ENCODE peak calls at places on chromosome 6, in four cellular contexts. A is nephron progenitor cell, L is AG09319, G is WERI-Rb-1. N is an unnamed sample.

GRCh38 chr6:114534813-114535212 is 192.0 kb upstream of the HS3ST5 start:
- DNase-seq in A (no peak), G (no peak), L (no peak), N (no peak)

GRCh38 chr6:13971303-13971702 is 46.6 kb downstream of the RNF182 start:
- DNase-seq in A (no peak), L (no peak), G (no peak), N (no peak)

GRCh38 chr6:36780517-36781210 is 58.6 kb downstream of the CPNE5 start:
- DNase-seq in A (no peak), G (no peak), L (no peak), N (no peak)

GRCh38 chr6:11163932-11164331 is 52.4 kb upstream of the ERVFRD-1 start:
- DNase-seq in A (no peak), L (no peak), G (no peak), N (no peak)

GRCh38 chr6:134379086-134379485 is 61.2 kb upstream of the SGK1 start:
- DNase-seq in G (no peak), L (no peak), A (no peak), N (no peak)

GRCh38 chr6:152948150-152948768 is 34.6 kb downstream of the FBXO5 start:
- DNase-seq in G (no peak), A (no peak), L (no peak), N (no peak)

GRCh38 chr6:166300357-166300987 is 7.7 kb downstream of the PRR18 start:
- DNase-seq in L (no peak), A (no peak), G (no peak), N (no peak)

GRCh38 chr6:107414246-107414645 is 45.1 kb downstream of the PDSS2 start:
- DNase-seq in L (no peak), A (no peak), G (no peak), N (no peak)

GRCh38 chr6:169990095-169991030 is 238.9 kb downstream of the ERMARD start:
- DNase-seq in A (no peak), G (no peak), L (no peak), N (peak)

GRCh38 chr6:84860493-84860892 is 96.1 kb upstream of the TBX18 start:
- DNase-seq in L (no peak), G (no peak), A (no peak), N (no peak)

GRCh38 chr6:121354764-121355163 is 20.5 kb upstream of the TBC1D32 start:
- DNase-seq in L (no peak), A (no peak), G (peak), N (no peak)

GRCh38 chr6:121351911-121352310 is 17.6 kb upstream of the TBC1D32 start:
- DNase-seq in A (no peak), L (no peak), G (no peak), N (no peak)

DNA sequence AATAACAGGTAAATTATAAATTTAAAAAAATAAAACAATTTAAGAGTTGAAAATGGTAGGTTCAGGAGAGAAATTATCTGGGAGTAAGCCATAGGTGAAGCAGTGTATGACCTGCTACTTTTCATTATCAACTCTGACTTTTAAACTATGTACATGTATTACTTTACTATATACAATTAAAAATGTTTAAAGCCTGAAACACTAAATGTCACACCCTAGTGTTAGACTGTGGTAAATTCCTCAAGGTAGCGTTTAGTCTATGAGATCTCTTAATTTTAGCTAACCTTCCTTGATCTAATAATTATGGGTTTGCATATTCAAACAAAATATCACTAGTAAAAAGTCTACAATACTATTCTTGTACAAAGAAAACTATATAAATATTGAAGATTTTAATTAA is 22.3 kb upstream of the TBC1D32 start:
- DNase-seq in L (no peak), A (no peak), G (no peak), N (no peak)
- TF ChIP-seq CTCF in L (no peak), A (no peak), G (no peak), N (no peak)

GRCh38 chr6:104632565-104632964 is 227.2 kb downstream of the HACE1 start:
- DNase-seq in A (no peak), G (no peak), L (no peak), N (no peak)
- TF ChIP-seq CTCF in A (no peak), G (no peak), L (no peak), N (no peak)

DNA sequence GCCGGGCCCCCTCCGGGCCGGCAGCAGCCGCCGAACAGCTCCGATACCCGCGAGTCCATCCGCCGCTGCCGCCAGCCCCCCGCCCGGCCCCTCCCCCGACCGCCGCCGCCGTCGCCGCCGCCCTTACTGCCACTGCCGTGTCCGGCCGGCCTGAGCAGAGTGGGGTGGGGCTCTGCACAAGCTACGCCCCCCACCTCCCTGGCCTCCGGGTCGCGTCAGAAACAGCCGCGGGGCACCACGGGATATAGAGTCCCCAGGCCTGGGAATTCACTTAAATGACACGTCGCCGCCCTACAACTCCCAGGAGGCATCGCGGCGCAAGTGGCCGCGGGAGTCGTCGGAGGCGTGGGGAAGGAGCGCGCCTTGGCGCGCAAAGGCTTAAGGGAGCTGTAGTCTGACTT is at the start of gene GTPBP2:
- DNase-seq in L (peak), A (peak), G (peak), N (peak)
- TF ChIP-seq CTCF in L (no peak), A (no peak), G (no peak), N (no peak)

GRCh38 chr6:3222506-3223038 is 4.9 kb downstream of the TUBB2B start:
- DNase-seq in G (no peak), A (no peak), L (no peak), N (no peak)
- TF ChIP-seq CTCF in G (no peak), A (no peak), L (no peak), N (no peak)

DNA sequence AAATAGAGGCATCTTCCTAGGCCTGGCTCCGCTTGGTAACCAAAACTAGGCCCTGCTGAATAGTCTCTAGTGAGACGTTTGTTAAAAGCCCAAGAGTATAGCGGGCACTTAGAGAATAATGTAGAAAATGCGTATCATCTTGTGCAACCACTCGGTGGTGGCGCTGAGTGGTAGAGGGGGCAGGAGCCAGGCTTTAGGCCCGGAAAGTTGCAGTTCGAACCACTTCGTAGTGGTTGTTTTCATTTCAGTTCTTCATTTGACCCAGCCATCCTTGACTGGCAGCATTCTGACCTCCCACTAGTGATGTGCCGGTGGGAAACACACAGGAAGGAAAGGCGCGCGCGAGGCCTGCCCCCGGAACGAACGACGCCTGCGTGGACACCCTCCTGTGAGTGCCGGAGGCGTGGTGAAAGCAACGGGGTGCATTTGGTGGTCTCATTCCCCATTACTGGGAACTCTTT is 18.0 kb downstream of the GPX5 start:
- DNase-seq in G (no peak), A (peak), L (no peak), N (peak)
- TF ChIP-seq CTCF in G (no peak), A (no peak), L (no peak), N (no peak)

DNA sequence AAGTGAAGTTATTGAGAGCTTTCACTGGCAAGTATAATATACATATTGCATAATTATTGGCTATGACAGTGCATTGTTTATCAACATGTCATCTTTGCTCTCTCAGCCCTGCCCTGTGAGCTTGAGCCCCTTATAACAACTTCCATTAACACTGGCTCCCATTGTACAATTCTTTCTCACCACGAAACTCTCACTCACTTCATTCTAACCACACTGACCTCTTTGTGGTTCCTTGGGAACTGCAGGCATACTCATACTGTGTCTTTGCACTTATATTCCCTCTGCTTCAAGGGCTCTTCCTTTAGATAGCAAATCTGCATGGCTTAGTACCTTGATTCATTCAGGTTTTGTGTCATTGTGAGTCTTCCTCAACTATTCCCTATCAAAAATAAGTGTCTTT is 411.8 kb downstream of the CDKAL1 start:
- DNase-seq in L (no peak), G (no peak), A (no peak), N (no peak)
- TF ChIP-seq CTCF in L (peak), G (peak), A (no peak), N (no peak)

DNA sequence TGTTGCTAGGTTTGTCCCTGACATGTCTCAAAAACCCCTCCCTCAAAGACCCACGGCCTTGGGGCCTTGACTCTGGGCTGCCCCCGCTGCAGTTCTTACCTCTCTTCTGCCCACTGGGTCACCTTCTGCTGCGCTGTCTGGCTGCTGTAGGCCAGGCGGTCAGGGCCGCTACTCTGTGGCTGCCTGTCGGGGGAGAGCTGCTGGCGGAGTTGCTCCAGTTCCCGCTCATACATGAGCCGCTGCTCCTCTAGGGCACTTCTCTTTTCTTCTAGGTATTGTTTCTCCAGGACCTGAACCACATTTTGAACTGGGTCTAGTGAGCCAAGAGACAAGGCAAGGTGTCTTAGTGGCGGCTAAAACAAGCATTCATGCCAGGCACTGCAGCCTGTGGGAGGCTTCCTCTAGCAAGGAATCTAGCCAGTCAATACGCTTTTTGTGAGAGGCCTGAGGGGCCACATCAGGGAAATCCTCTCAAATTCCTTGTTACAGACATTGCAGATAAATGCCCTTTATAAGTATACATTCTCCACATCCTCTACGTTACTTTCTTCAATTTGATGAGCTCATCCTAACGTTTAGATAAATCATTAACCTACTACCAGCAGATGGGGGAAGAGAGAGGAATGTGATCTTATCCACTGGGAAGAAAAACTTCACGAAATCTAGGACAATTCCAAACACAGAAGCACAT is 110.3 kb upstream of the NUP153 start:
- DNase-seq in A (no peak), L (no peak), G (peak), N (peak)
- TF ChIP-seq CTCF in A (no peak), L (peak), G (no peak), N (no peak)

GRCh38 chr6:150070236-150070860 is 1.4 kb upstream of the ULBP3 start:
- DNase-seq in A (no peak), G (no peak), L (no peak), N (no peak)

GRCh38 chr6:150068173-150068785 is 642 bp downstream of the ULBP3 start:
- DNase-seq in G (no peak), A (no peak), L (no peak), N (no peak)

GRCh38 chr6:150072201-150072600 is 3.3 kb upstream of the ULBP3 start:
- DNase-seq in G (no peak), L (no peak), A (no peak), N (no peak)

GRCh38 chr6:150069707-150070106 is 786 bp upstream of the ULBP3 start:
- DNase-seq in L (no peak), A (peak), G (peak), N (peak)

DNA sequence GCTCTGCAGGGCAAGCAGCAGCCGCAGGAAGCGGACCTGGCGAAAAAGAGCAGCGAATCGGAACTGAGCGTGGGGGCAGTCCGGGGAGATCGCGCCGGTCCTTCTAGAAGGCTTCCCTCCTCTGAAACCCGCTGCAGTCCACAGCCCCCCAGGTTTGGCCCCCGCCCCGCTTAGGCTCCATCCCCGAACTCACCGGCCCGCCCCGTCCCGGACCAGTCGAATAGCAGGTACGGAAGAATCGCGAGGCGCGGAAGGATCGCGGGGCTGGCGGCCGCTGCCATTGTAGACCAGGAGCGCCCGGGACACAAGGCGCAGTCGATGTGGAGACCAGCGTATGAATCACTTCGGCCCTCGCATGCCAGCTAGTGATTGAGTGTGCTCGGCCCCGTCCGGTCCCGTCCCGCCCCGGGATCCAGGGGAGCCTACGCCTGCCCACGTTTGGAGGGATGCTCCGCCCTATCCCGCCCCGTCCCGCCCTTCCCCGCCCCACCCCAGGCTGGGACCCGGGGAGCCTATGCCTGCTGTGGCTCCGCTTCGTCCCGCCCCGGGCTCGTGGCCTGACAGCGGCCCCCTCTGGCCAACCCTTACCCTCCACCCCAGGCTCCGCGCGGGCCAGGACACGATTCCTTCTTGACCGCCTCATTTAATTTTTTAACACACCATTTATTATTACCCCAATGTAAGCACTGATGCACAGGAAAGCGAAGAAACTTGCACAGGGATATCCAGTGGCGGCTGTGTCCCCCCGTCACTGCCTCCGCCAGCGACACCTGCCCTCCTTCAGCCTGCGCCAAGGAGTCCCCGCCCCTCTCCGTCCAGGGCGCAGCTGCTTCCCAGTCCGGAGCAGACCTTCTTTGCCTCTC is at the start of gene ULBP3:
- DNase-seq in G (peak), A (peak), L (peak), N (peak)
- TF ChIP-seq CTCF in G (peak), A (peak), L (peak), N (peak)

GRCh38 chr6:138692978-138693909 is 80.3 kb upstream of the CCDC28A start:
- DNase-seq in G (peak), A (peak), L (no peak), N (peak)
- TF ChIP-seq CTCF in G (no peak), A (no peak), L (no peak), N (no peak)

GRCh38 chr6:155832596-155832995 is 377.0 kb upstream of the NOX3 start:
- DNase-seq in L (no peak), A (no peak), G (no peak), N (no peak)

GRCh38 chr6:155829646-155830045 is 374.0 kb upstream of the NOX3 start:
- DNase-seq in G (no peak), L (no peak), A (no peak), N (no peak)

DNA sequence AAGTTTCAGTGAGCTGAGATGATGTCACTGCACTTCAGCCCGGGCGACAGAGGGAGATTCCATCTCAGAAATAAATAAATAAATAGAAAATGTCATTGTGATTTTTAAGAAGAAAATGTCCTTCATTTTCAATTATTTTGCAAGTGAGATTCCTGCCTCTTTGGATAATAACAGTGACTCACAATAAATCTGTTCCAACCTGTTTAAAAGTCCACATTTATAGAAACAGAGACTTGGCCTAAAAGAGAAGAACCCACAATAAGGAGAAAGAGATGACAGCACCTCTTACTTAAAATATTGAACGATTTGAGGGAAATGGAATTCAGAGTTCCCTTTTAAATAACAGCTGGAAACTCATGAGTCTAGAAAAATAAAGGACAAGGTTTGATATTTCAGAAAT is 373.4 kb upstream of the NOX3 start:
- DNase-seq in G (no peak), A (no peak), L (no peak), N (no peak)
- TF ChIP-seq CTCF in G (no peak), A (no peak), L (no peak), N (no peak)